ENCODE peak calls at places on chromosomes 11 and 22, in four cellular contexts. One of them, this sample, is unnamed.

GRCh38 chr11:76736773-76737495 is 46.2 kb upstream of the TSKU start:
- DNase-seq in HepG2: no peak
- DNase-seq in K562: no peak
- DNase-seq in SK-N-SH: no peak
- DNase-seq in this sample: no peak

GRCh38 chr11:33835143-33835878 is 56.6 kb downstream of the LMO2 start:
- DNase-seq in HepG2: peak
- DNase-seq in K562: peak
- DNase-seq in SK-N-SH: peak
- DNase-seq in this sample: no peak

GRCh38 chr11:72775288-72776110 is 18.3 kb downstream of the STARD10 start:
- DNase-seq in HepG2: no peak
- DNase-seq in K562: no peak
- DNase-seq in SK-N-SH: no peak
- DNase-seq in this sample: no peak

GRCh38 chr11:12838463-12839120 is 164.4 kb downstream of the TEAD1 start:
- DNase-seq in HepG2: no peak
- DNase-seq in K562: no peak
- DNase-seq in SK-N-SH: no peak
- DNase-seq in this sample: no peak

GRCh38 chr11:121443688-121444275 is 8.3 kb upstream of the SORL1 start:
- DNase-seq in HepG2: no peak
- DNase-seq in K562: no peak
- DNase-seq in SK-N-SH: no peak
- DNase-seq in this sample: no peak

GRCh38 chr11:106076421-106076922 is 675 bp downstream of the KBTBD3 start:
- DNase-seq in HepG2: no peak
- DNase-seq in K562: peak
- DNase-seq in SK-N-SH: no peak
- DNase-seq in this sample: no peak

GRCh38 chr22:36873614-36874308 is 13.0 kb downstream of the NCF4 start:
- DNase-seq in HepG2: peak
- DNase-seq in K562: peak
- DNase-seq in SK-N-SH: peak
- DNase-seq in this sample: peak

GRCh38 chr11:34789196-34789834 is 126.9 kb downstream of the APIP start:
- DNase-seq in HepG2: no peak
- DNase-seq in K562: no peak
- DNase-seq in SK-N-SH: no peak
- DNase-seq in this sample: no peak

GRCh38 chr11:18105086-18105801 is 638 bp downstream of the SAAL1 start:
- DNase-seq in HepG2: no peak
- DNase-seq in K562: peak
- DNase-seq in SK-N-SH: no peak
- DNase-seq in this sample: no peak

GRCh38 chr22:27874185-27874584 is 44.9 kb downstream of the PITPNB start:
- DNase-seq in HepG2: no peak
- DNase-seq in K562: no peak
- DNase-seq in SK-N-SH: no peak
- DNase-seq in this sample: no peak

GRCh38 chr11:21007297-21007696 is 337.9 kb downstream of the NELL1 start:
- DNase-seq in HepG2: no peak
- DNase-seq in K562: no peak
- DNase-seq in SK-N-SH: no peak
- DNase-seq in this sample: peak

GRCh38 chr11:11931461-11932055 is 76.9 kb downstream of the DKK3 start:
- DNase-seq in HepG2: peak
- DNase-seq in K562: peak
- DNase-seq in SK-N-SH: peak
- DNase-seq in this sample: no peak

GRCh38 chr11:45576461-45577215 is 88.8 kb downstream of the CHST1 start:
- DNase-seq in HepG2: no peak
- DNase-seq in K562: no peak
- DNase-seq in SK-N-SH: no peak
- DNase-seq in this sample: no peak
- TF ChIP-seq FOXJ3 in HepG2: no peak
- TF ChIP-seq FOXJ3 in K562: no peak
- TF ChIP-seq FOXJ3 in SK-N-SH: no peak
- TF ChIP-seq FOXJ3 in this sample: no peak

GRCh38 chr11:22685111-22685510 is 18.7 kb downstream of the GAS2 start:
- DNase-seq in HepG2: no peak
- DNase-seq in K562: no peak
- DNase-seq in SK-N-SH: no peak
- DNase-seq in this sample: no peak

GRCh38 chr11:22688914-22689313 is 22.5 kb downstream of the GAS2 start:
- DNase-seq in HepG2: peak
- DNase-seq in K562: no peak
- DNase-seq in SK-N-SH: no peak
- DNase-seq in this sample: no peak

GRCh38 chr11:22690891-22691290 is 24.5 kb downstream of the GAS2 start:
- DNase-seq in HepG2: no peak
- DNase-seq in K562: no peak
- DNase-seq in SK-N-SH: no peak
- DNase-seq in this sample: no peak

DNA sequence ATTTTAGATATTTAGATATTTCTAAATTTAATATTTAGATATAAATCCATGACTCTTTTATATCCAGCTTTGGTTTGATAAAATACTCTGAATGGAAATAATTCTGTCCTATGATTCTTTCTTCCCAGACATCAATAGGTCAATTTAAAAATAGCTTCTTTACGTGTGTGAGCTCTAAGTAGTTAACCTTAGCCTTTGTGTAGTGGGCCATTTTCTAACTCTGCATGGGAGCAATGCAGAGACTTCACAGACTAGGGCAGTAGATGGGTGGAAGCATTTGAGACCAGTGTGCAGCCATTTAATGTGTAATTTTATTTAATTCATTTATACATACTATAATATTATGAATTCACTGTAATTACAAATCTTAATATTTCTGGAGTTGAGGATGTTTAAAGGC is 23.8 kb downstream of the GAS2 start:
- DNase-seq in HepG2: no peak
- DNase-seq in K562: no peak
- DNase-seq in SK-N-SH: no peak
- DNase-seq in this sample: no peak
- TF ChIP-seq FOXJ3 in HepG2: no peak
- TF ChIP-seq FOXJ3 in K562: no peak
- TF ChIP-seq FOXJ3 in SK-N-SH: no peak
- TF ChIP-seq FOXJ3 in this sample: no peak

GRCh38 chr11:117643606-117644300 is 153.3 kb downstream of the DSCAML1 start:
- DNase-seq in HepG2: no peak
- DNase-seq in K562: no peak
- DNase-seq in SK-N-SH: no peak
- DNase-seq in this sample: no peak
- TF ChIP-seq FOXJ3 in HepG2: no peak
- TF ChIP-seq FOXJ3 in K562: no peak
- TF ChIP-seq FOXJ3 in SK-N-SH: no peak
- TF ChIP-seq FOXJ3 in this sample: no peak

GRCh38 chr22:20621162-20621561 is 113.8 kb downstream of the MED15 start:
- DNase-seq in HepG2: no peak
- DNase-seq in K562: no peak
- DNase-seq in SK-N-SH: no peak
- DNase-seq in this sample: no peak

GRCh38 chr22:20622650-20623339 is 115.4 kb downstream of the MED15 start:
- DNase-seq in HepG2: no peak
- DNase-seq in K562: no peak
- DNase-seq in SK-N-SH: no peak
- DNase-seq in this sample: no peak

GRCh38 chr22:20626811-20627210 is 119.4 kb downstream of the MED15 start:
- DNase-seq in HepG2: no peak
- DNase-seq in K562: no peak
- DNase-seq in SK-N-SH: no peak
- DNase-seq in this sample: no peak

GRCh38 chr22:20625270-20625669 is 117.9 kb downstream of the MED15 start:
- DNase-seq in HepG2: no peak
- DNase-seq in K562: no peak
- DNase-seq in SK-N-SH: no peak
- DNase-seq in this sample: no peak

DNA sequence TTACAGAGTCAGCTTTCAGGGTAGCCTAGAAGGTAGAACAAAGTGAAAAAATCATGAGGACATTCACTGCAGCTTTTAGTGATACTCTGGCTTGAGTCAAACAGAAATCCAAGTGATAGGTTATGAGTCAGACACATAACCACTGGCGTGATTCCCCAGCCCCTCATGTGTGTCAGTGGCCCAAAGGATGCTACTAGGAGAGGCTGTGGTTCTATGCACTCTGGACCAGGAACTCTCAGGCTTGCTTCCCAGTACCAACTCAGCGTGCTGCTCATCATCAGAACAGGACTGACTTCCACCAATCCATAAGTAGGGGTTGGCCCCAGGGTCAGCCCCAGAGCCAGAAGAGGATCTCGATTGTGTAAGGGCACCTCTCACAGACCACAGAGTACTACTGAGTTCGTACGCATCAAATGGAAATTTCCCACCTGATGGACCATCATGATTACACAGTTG is 116.8 kb downstream of the MED15 start:
- DNase-seq in HepG2: no peak
- DNase-seq in K562: no peak
- DNase-seq in SK-N-SH: no peak
- DNase-seq in this sample: no peak
- TF ChIP-seq FOXJ3 in HepG2: no peak
- TF ChIP-seq FOXJ3 in K562: no peak
- TF ChIP-seq FOXJ3 in SK-N-SH: no peak
- TF ChIP-seq FOXJ3 in this sample: no peak

GRCh38 chr11:124739479-124740276 is at the start of gene NRGN:
- DNase-seq in HepG2: peak
- DNase-seq in K562: peak
- DNase-seq in SK-N-SH: peak
- DNase-seq in this sample: peak

GRCh38 chr11:124743050-124743449 is 3.3 kb downstream of the NRGN start:
- DNase-seq in HepG2: no peak
- DNase-seq in K562: no peak
- DNase-seq in SK-N-SH: no peak
- DNase-seq in this sample: no peak

GRCh38 chr11:124737638-124738293 is 2.0 kb upstream of the NRGN start:
- DNase-seq in HepG2: no peak
- DNase-seq in K562: peak
- DNase-seq in SK-N-SH: no peak
- DNase-seq in this sample: no peak

GRCh38 chr11:124738713-124739478 is 846 bp upstream of the NRGN start:
- DNase-seq in HepG2: no peak
- DNase-seq in K562: no peak
- DNase-seq in SK-N-SH: no peak
- DNase-seq in this sample: no peak

DNA sequence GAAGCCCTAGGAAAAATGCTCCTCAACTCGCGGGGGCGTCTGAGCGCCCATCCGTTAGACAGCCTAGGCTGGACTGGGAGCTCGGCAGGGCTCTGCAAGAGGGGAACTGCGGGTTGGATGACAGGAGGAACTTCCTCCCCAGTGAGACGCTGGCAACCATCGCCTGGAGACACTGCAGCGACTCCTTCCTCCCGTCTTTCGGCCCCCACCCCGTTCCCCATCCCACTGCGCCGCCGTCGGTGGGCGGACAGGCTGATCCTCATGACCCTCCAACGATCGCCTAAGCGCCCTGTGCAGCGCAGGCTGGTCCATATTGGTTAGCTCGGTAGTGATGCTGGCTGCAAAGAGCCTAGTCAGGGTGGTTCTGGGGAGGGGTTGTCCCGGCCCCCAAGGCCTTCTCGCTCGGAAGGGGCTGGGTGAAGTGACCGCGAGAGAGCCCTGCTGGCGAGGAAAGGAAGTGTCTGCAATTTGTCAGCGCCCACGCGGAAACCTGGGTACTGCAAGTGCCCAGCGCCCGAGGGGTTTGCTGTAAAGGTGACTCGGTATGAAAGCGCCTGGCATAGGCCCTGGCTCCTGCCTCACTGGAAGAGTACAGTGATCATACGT is 638 bp downstream of the NRGN start:
- DNase-seq in HepG2: no peak
- DNase-seq in K562: peak
- DNase-seq in SK-N-SH: peak
- DNase-seq in this sample: no peak
- TF ChIP-seq FOXJ3 in HepG2: no peak
- TF ChIP-seq FOXJ3 in K562: no peak
- TF ChIP-seq FOXJ3 in SK-N-SH: no peak
- TF ChIP-seq FOXJ3 in this sample: no peak

DNA sequence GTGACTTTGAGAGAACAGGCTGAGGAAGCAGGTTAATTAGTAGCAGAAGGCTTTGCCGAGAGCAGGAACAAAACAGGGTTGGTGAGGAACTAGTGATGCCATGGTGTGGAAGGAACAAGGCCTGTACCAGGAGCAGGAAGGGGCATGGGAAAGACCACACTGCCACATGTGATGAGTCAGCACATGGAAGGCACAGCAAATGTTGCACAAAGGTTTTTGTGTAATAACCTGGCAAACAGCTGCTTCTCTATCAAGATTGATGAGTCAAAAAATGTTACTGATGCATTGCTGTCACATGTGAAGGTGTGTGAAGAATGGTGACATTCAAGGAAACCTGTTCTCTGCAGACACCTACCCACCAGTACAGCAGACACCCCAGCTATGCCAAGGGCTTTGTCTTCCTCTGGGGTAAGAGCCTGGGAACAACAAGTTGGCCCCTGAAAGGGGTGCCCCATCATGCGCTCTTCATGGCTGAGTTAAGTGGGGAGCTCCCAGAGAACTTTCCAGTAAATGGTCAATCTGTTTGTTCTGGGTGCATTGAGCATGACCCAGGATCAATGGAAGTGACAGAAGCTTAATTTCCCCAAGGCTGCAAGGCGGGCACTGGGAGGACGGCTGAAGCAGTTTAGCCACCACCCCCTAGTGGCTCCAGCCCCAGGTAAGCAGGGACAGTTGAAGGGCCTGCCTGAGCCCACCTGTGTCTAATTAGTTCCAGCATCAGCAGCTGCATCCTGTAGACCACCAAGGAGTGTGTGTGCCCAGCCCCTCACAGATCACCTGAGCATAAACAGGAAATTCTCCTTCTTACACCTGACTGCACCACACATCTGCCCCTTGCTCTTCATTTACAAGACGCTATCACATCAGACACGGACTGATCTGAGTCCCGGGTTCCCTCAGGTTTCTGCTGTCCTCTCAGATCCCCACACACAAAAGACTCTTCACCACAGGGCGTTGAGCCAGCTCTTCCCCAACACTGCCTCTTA is 47.6 kb downstream of the GGTLC2 start:
- DNase-seq in HepG2: no peak
- DNase-seq in K562: no peak
- DNase-seq in SK-N-SH: no peak
- DNase-seq in this sample: no peak
- TF ChIP-seq FOXJ3 in HepG2: no peak
- TF ChIP-seq FOXJ3 in K562: no peak
- TF ChIP-seq FOXJ3 in SK-N-SH: no peak
- TF ChIP-seq FOXJ3 in this sample: no peak

GRCh38 chr22:45805413-45805812 is 133.8 kb downstream of the ATXN10 start:
- DNase-seq in HepG2: no peak
- DNase-seq in K562: no peak
- DNase-seq in SK-N-SH: no peak
- DNase-seq in this sample: no peak
- TF ChIP-seq FOXJ3 in HepG2: no peak
- TF ChIP-seq FOXJ3 in K562: no peak
- TF ChIP-seq FOXJ3 in SK-N-SH: no peak
- TF ChIP-seq FOXJ3 in this sample: no peak

DNA sequence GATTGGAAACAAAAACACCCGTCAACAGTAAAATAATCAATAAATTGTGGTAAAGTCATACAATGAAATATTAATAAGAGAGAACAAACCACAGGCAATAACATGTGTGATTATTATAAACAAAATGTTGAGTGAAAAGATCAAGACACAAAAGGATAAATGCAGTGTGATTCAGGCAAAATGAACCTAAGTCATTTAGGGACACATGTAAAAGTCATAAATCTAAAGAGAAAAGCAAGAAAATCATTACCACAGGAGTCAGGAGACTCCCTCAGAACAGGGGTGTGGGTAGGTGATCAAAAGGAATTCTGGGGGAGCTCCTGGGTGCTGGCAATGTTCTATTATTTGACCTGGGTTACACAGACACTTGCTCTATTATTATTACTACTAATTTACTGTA is 47.9 kb upstream of the PPP2R1B start:
- DNase-seq in HepG2: no peak
- DNase-seq in K562: no peak
- DNase-seq in SK-N-SH: no peak
- DNase-seq in this sample: no peak
- TF ChIP-seq FOXJ3 in HepG2: no peak
- TF ChIP-seq FOXJ3 in K562: no peak
- TF ChIP-seq FOXJ3 in SK-N-SH: no peak
- TF ChIP-seq FOXJ3 in this sample: no peak